ENCODE peak calls at places on chromosome 16, in ten cellular contexts. K is progenitor cell of endocrine pancreas, H is thoracic aorta, A is islet precursor cell, S is neural crest cell, D is lower leg skin, N is occipital lobe, W is NCI-H187, B is T-helper 2 cell, V is testis. Y is an unnamed sample.

GRCh38 chr16:84482951-84483881 is 21.2 kb downstream of the MEAK7 start:
- DNase-seq in K (no peak), H (no peak), A (no peak), S (no peak), D (no peak), N (no peak), W (no peak), B (no peak), V (no peak), Y (no peak)

GRCh38 chr16:30482366-30482765 is 9.8 kb downstream of the ITGAL start:
- DNase-seq in K (no peak), H (no peak), A (no peak), S (no peak), D (no peak), N (no peak), W (no peak), B (no peak), V (no peak), Y (no peak)

GRCh38 chr16:82935781-82936180 is 309.0 kb downstream of the CDH13 start:
- DNase-seq in K (no peak), H (no peak), A (no peak), S (no peak), D (no peak), N (no peak), W (no peak), B (no peak), V (no peak), Y (no peak)

GRCh38 chr16:57617604-57618111 is 10.8 kb upstream of the ADGRG1 start:
- DNase-seq in K (no peak), H (no peak), A (peak; percentile 50), S (no peak), D (no peak), N (no peak), W (no peak), B (no peak), V (no peak), Y (no peak)

GRCh38 chr16:70253291-70254094 is 1.8 kb upstream of the EXOSC6 start:
- DNase-seq in K (no peak), H (no peak), A (peak; percentile 77), S (peak; percentile 60), D (no peak), N (no peak), W (no peak), B (no peak), V (peak; percentile 41), Y (no peak)

GRCh38 chr16:74275031-74275636 is 21.5 kb upstream of the PSMD7 start:
- DNase-seq in K (no peak), H (no peak), A (no peak), S (no peak), D (no peak), N (no peak), W (no peak), B (no peak), V (no peak), Y (no peak)

GRCh38 chr16:10736926-10737625 is 6.6 kb upstream of the NUBP1 start:
- DNase-seq in K (peak; percentile 53), H (no peak), A (peak; percentile 72), S (peak; percentile 62), D (peak; percentile 67), N (peak; percentile 34), W (peak; percentile 1), B (peak; percentile 57), V (peak; percentile 78), Y (peak; percentile 46)

GRCh38 chr16:75070055-75070841 is 46.3 kb downstream of the LDHD start:
- DNase-seq in K (no peak), H (no peak), A (no peak), S (no peak), D (no peak), N (peak; percentile 41), W (no peak), B (no peak), V (peak; percentile 65), Y (no peak)

GRCh38 chr16:23869052-23869451 is 33.3 kb downstream of the PRKCB start:
- DNase-seq in K (no peak), H (no peak), A (no peak), S (no peak), D (no peak), N (no peak), W (no peak), B (peak; percentile 37), V (no peak), Y (no peak)

GRCh38 chr16:15911198-15911597 is 22.8 kb upstream of the CEP20 start:
- DNase-seq in K (no peak), H (no peak), A (no peak), S (no peak), D (no peak), N (no peak), W (no peak), B (no peak), V (no peak), Y (no peak)

GRCh38 chr16:1917665-1918111 is 527 bp downstream of the HS3ST6 start:
- DNase-seq in K (no peak), H (no peak), A (no peak), S (no peak), D (no peak), N (no peak), W (no peak), B (no peak), V (no peak), Y (no peak)

GRCh38 chr16:88901718-88902337 is 35.4 kb upstream of the PABPN1L start:
- DNase-seq in K (no peak), H (no peak), A (no peak), S (no peak), D (no peak), N (no peak), W (no peak), B (no peak), V (no peak), Y (no peak)

GRCh38 chr16:31198207-31198882 is 4.2 kb downstream of the PYCARD start:
- DNase-seq in K (no peak), H (no peak), A (no peak), S (no peak), D (no peak), N (no peak), W (no peak), B (no peak), V (no peak), Y (no peak)

GRCh38 chr16:1707193-1707790 is 1.3 kb downstream of the MAPK8IP3 start:
- DNase-seq in K (no peak), H (no peak), A (no peak), S (no peak), D (no peak), N (peak; percentile 58), W (peak; percentile 46), B (no peak), V (no peak), Y (no peak)

GRCh38 chr16:2365895-2366294 is 25.4 kb upstream of the ABCA3 start:
- DNase-seq in K (no peak), H (no peak), A (peak; percentile 54), S (no peak), D (no peak), N (no peak), W (no peak), B (no peak), V (peak; percentile 32), Y (no peak)

GRCh38 chr16:77531741-77532140 is 96.9 kb upstream of the ADAMTS18 start:
- DNase-seq in K (no peak), H (no peak), A (no peak), S (no peak), D (no peak), N (no peak), W (no peak), B (no peak), V (no peak), Y (no peak)

GRCh38 chr16:27355610-27356009 is 41.8 kb downstream of the IL4R start:
- DNase-seq in K (no peak), H (no peak), A (peak; percentile 69), S (no peak), D (no peak), N (no peak), W (no peak), B (no peak), V (peak; percentile 77), Y (no peak)

GRCh38 chr16:27084296-27085065 is 17.8 kb downstream of the C16orf82 start:
- DNase-seq in K (no peak), H (no peak), A (no peak), S (no peak), D (no peak), N (no peak), W (no peak), B (no peak), V (no peak), Y (no peak)

GRCh38 chr16:9056061-9056460 is 35.4 kb upstream of the HAPSTR1 start:
- DNase-seq in K (no peak), H (no peak), A (no peak), S (no peak), D (no peak), N (no peak), W (no peak), B (no peak), V (no peak), Y (no peak)

GRCh38 chr16:82584553-82585152 is 42.1 kb upstream of the CDH13 start:
- DNase-seq in K (no peak), H (no peak), A (no peak), S (no peak), D (no peak), N (no peak), W (no peak), B (no peak), V (no peak), Y (no peak)

GRCh38 chr16:14289692-14290340 is 218.7 kb downstream of the MRTFB start:
- DNase-seq in K (no peak), H (no peak), A (peak; percentile 55), S (no peak), D (no peak), N (no peak), W (no peak), B (no peak), V (peak; percentile 47), Y (no peak)

GRCh38 chr16:50884066-50884860 is 142.4 kb downstream of the CYLD start:
- DNase-seq in K (no peak), H (no peak), A (peak; percentile 62), S (peak; percentile 33), D (no peak), N (no peak), W (no peak), B (no peak), V (peak; percentile 67), Y (no peak)

GRCh38 chr16:704552-705380 is 835 bp downstream of the FBXL16 start:
- DNase-seq in K (no peak), H (no peak), A (no peak), S (no peak), D (no peak), N (no peak), W (no peak), B (no peak), V (no peak), Y (no peak)

GRCh38 chr16:75319513-75320401 is 68.3 kb upstream of the BCAR1 start:
- DNase-seq in K (no peak), H (no peak), A (no peak), S (peak; percentile 12), D (no peak), N (no peak), W (no peak), B (peak; percentile 4), V (no peak), Y (no peak)

GRCh38 chr16:85328665-85329058 is 216.4 kb upstream of the CIBAR2 start:
- DNase-seq in K (no peak), H (no peak), A (peak; percentile 89), S (peak; percentile 65), D (no peak), N (no peak), W (no peak), B (no peak), V (no peak), Y (peak; percentile 70)

GRCh38 chr16:1057252-1057932 is 15.2 kb upstream of the SSTR5 start:
- DNase-seq in K (peak; percentile 72), H (no peak), A (no peak), S (peak; percentile 85), D (no peak), N (no peak), W (no peak), B (peak; percentile 15), V (peak; percentile 42), Y (peak; percentile 4)

GRCh38 chr16:3363793-3364192 is 8.1 kb downstream of the OR2C1 start:
- DNase-seq in K (no peak), H (no peak), A (no peak), S (no peak), D (no peak), N (no peak), W (no peak), B (no peak), V (no peak), Y (peak; percentile 14)